ENCODE peak calls at places on chromosomes 2 and 18, in six cellular contexts. C is vagina, F is IMR-90, Z is transverse colon, X is prostate gland, K is H54. A is an unnamed sample.

GRCh38 chr2:795245-796041 is 118.2 kb upstream of the TMEM18 start:
- DNase-seq in C (peak), F (no peak), Z (no peak), X (no peak), K (no peak), A (no peak)

GRCh38 chr2:25964891-25965290 is 17.4 kb downstream of the KIF3C start:
- DNase-seq in C (no peak), F (no peak), Z (no peak), X (no peak), K (no peak), A (peak)

GRCh38 chr2:178452334-178452733 is 1.2 kb downstream of the PJVK start:
- DNase-seq in C (no peak), F (no peak), Z (no peak), X (no peak), K (no peak), A (no peak)

GRCh38 chr18:5380581-5380980 is 85.1 kb upstream of the ZBTB14 start:
- DNase-seq in C (no peak), F (no peak), Z (no peak), X (no peak), K (no peak), A (no peak)

GRCh38 chr2:9286553-9287399 is 80.2 kb downstream of the ASAP2 start:
- DNase-seq in C (no peak), F (peak), Z (no peak), X (no peak), K (no peak), A (no peak)

GRCh38 chr18:77147418-77147852 is 14.9 kb upstream of the MBP start:
- DNase-seq in C (no peak), F (peak), Z (no peak), X (no peak), K (no peak), A (no peak)

GRCh38 chr2:164840930-164841718 is 499 bp downstream of the COBLL1 start:
- DNase-seq in C (no peak), F (peak), Z (peak), X (peak), K (peak), A (peak)

GRCh38 chr2:216274194-216274593 is 98.1 kb downstream of the MARCHF4 start:
- DNase-seq in C (no peak), F (peak), Z (no peak), X (no peak), K (peak), A (no peak)

GRCh38 chr2:21043744-21044532 is at the start of gene APOB:
- DNase-seq in C (no peak), F (no peak), Z (peak), X (no peak), K (no peak), A (no peak)

GRCh38 chr2:68245672-68246071 is 6.7 kb downstream of the PPP3R1 start:
- DNase-seq in C (no peak), F (no peak), Z (no peak), X (no peak), K (no peak), A (no peak)

GRCh38 chr2:207772081-207772843 is 2.6 kb upstream of the FZD5 start:
- DNase-seq in C (no peak), F (no peak), Z (no peak), X (no peak), K (no peak), A (peak)

GRCh38 chr2:36967236-36967876 is 1.0 kb upstream of the STRN start:
- DNase-seq in C (no peak), F (no peak), Z (peak), X (peak), K (no peak), A (peak)

GRCh38 chr2:127508025-127508620 is 18.2 kb downstream of the IWS1 start:
- DNase-seq in C (no peak), F (peak), Z (no peak), X (no peak), K (no peak), A (no peak)

GRCh38 chr2:67619204-67619603 is 222.1 kb downstream of the ETAA1 start:
- DNase-seq in C (no peak), F (no peak), Z (no peak), X (no peak), K (no peak), A (no peak)

GRCh38 chr2:124978597-124978996 is 953.5 kb downstream of the CNTNAP5 start:
- DNase-seq in C (no peak), F (no peak), Z (no peak), X (no peak), K (no peak), A (no peak)

GRCh38 chr2:224369028-224369632 is 32.8 kb downstream of the FAM124B start:
- DNase-seq in C (no peak), F (peak), Z (no peak), X (no peak), K (peak), A (peak)

GRCh38 chr2:174339971-174340399 is 5.2 kb downstream of the SP9 start:
- DNase-seq in C (no peak), F (no peak), Z (no peak), X (no peak), K (no peak), A (peak)

GRCh38 chr2:19648583-19648982 is 253.2 kb downstream of the TTC32 start:
- DNase-seq in C (no peak), F (peak), Z (no peak), X (no peak), K (peak), A (no peak)

GRCh38 chr2:128347701-128348504 is 29.2 kb upstream of the HS6ST1 start:
- DNase-seq in C (no peak), F (peak), Z (peak), X (peak), K (no peak), A (no peak)

GRCh38 chr2:20467789-20468548 is 21.1 kb downstream of the RHOB start:
- DNase-seq in C (peak), F (no peak), Z (no peak), X (no peak), K (no peak), A (no peak)

GRCh38 chr2:47056875-47057731 is 98.0 kb downstream of the STPG4 start:
- DNase-seq in C (no peak), F (no peak), Z (peak), X (no peak), K (no peak), A (no peak)

GRCh38 chr2:169839954-169840746 is 12.9 kb downstream of the UBR3 start:
- DNase-seq in C (no peak), F (peak), Z (no peak), X (no peak), K (no peak), A (peak)

GRCh38 chr18:31049189-31049588 is 6.6 kb upstream of the DSC3 start:
- DNase-seq in C (no peak), F (no peak), Z (no peak), X (no peak), K (no peak), A (peak)

GRCh38 chr2:128986026-128986720 is 667.5 kb upstream of the HS6ST1 start:
- DNase-seq in C (no peak), F (no peak), Z (no peak), X (peak), K (no peak), A (no peak)

GRCh38 chr2:188966079-188966571 is 8.0 kb upstream of the COL3A1 start:
- DNase-seq in C (no peak), F (no peak), Z (no peak), X (no peak), K (no peak), A (no peak)

GRCh38 chr2:214232266-214232665 is 178.6 kb upstream of the VWC2L start:
- DNase-seq in C (no peak), F (peak), Z (no peak), X (no peak), K (no peak), A (no peak)

GRCh38 chr2:45218931-45219339 is 209.7 kb upstream of the SIX2 start:
- DNase-seq in C (no peak), F (no peak), Z (no peak), X (peak), K (no peak), A (no peak)

GRCh38 chr2:70902579-70902978 is 33.1 kb upstream of the ATP6V1B1 start:
- DNase-seq in C (no peak), F (no peak), Z (no peak), X (no peak), K (no peak), A (no peak)

GRCh38 chr18:8326763-8327394 is 282.4 kb upstream of the RAB12 start:
- DNase-seq in C (no peak), F (no peak), Z (no peak), X (no peak), K (no peak), A (no peak)

GRCh38 chr2:156539086-156539485 is 102.9 kb downstream of the GPD2 start:
- DNase-seq in C (no peak), F (no peak), Z (no peak), X (no peak), K (no peak), A (no peak)

GRCh38 chr2:156537147-156537546 is 101.0 kb downstream of the GPD2 start:
- DNase-seq in C (no peak), F (peak), Z (no peak), X (no peak), K (no peak), A (no peak)

GRCh38 chr2:156536534-156536933 is 100.4 kb downstream of the GPD2 start:
- DNase-seq in C (no peak), F (no peak), Z (no peak), X (no peak), K (no peak), A (no peak)

GRCh38 chr2:156540706-156541105 is 104.5 kb downstream of the GPD2 start:
- DNase-seq in C (no peak), F (peak), Z (no peak), X (no peak), K (no peak), A (no peak)

DNA sequence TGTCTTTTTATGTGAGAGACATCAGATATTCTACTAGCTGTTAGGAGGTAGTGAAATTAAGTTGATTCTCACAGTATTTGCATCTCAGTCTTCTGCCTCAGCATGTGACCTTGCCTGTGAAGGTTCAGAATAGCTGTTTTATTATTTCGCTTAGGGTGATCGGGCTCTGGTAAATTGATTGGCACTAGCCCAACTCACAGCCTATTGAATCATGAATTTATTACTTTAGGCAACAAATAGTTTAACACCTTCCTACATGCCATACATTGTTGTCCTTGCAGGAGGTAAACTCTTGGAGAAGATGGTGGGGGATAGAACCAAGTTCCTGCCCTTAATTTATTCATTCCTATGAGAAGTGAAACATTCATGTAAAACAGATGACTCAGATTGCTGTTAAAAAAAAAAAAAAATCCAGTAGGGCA is 101.9 kb downstream of the GPD2 start:
- DNase-seq in C (no peak), F (peak), Z (no peak), X (no peak), K (no peak), A (no peak)
- TF ChIP-seq POLR2A in C (no peak), F (no peak), Z (no peak), X (no peak), K (no peak), A (no peak)

DNA sequence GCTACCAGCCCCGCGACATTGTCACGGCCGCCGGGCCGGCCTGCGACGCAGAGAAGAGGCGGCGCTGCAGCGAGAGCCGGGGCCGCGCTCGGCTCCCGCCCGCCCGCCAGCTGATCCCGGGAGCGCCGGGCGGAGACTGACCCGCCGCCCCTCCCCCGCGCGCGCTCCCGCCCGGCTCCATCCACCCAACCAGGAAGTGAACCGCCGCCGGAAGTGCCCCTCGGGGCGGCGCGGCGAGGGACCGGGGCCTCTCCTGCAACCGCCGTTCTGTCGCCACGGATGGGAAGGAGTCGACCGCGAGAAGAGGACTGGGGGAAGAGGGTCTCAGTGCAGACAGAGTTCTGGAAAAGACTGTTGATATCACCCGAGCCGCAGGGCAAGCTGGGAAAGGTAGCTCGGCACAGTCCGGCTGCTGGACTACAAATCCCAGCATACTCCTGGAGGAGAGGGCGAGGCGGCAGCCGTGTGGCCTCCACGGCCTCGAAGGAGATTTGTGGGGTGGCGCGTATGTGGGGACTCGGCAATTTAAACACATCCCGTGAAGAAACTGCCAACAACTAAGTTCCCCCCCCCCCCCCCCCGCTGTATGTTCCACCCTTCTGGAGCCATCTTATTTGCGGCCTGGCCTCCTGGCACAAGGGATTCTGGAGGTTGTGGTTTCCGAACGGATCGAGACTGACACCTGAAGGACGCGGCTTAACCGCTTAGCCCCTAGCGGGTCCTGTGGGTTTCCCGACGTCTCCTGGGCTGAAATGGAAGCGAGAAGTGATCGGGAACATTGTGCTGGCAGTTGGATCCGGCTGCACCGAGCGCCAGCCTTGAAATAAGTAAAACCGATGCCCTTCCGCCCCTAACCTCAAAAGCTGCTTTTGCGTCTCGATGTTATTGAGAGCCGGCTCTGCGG is at the start of gene AAK1:
- DNase-seq in C (no peak), F (peak), Z (peak), X (peak), K (peak), A (peak)
- TF ChIP-seq POLR2A in C (no peak), F (peak), Z (peak), X (peak), K (peak), A (peak)

GRCh38 chr2:118090387-118091139 is 2.3 kb downstream of the INSIG2 start:
- DNase-seq in C (no peak), F (no peak), Z (no peak), X (no peak), K (no peak), A (no peak)

GRCh38 chr2:118091140-118091478 is 2.8 kb downstream of the INSIG2 start:
- DNase-seq in C (no peak), F (no peak), Z (no peak), X (no peak), K (no peak), A (no peak)

GRCh38 chr2:118089015-118089800 is 937 bp downstream of the INSIG2 start:
- DNase-seq in C (no peak), F (peak), Z (peak), X (peak), K (peak), A (peak)

GRCh38 chr2:118086024-118086633 is 2.1 kb upstream of the INSIG2 start:
- DNase-seq in C (no peak), F (no peak), Z (no peak), X (no peak), K (no peak), A (no peak)

DNA sequence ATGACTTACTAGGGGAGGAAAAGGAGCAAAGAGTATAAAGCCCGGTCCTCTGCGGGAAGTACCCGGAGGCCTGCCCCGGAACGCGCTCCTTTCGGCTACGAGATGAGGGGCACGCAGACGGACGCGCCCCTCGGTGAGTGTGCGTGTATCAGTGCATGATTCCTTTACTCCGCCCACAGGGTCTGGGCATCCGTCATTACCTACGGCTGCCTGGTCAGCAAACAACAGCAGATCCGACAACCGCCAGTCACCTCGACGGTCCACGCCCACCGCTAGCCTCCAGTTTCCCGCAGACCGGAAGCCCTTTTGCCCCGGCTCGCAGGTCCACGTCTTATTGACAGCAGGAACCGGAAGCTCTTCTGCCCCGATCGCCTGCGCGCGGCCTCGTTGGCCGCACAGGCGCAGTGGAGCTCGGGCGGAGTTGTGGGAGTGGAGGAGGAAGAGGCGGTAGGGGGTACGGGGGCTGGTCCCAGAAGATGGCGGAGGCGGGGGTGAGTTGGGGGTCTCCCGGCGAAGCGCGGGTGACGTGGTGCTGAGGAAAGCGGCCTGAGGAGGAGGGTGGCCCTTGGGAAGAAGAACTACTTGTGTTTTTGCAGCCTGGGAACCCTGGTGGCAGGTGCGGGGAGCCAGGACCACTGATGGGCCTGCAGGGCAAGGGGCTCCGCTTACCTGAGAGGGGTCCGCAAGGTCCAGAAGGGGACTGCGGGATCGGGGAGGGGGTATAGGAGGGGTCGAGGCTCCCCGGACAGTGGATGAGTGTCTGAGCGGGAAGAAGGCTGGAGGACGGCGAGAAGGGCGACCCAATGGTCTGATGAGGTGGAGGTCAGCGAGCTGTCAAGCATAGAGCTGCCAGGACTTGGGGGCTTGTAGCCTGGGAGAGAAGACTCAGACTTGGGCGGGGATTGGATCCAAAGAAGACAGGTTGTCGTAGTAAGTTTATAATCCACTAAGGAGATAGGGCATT is at the start of gene INSIG2:
- DNase-seq in C (peak), F (peak), Z (peak), X (peak), K (peak), A (peak)
- TF ChIP-seq POLR2A in C (no peak), F (no peak), Z (peak), X (peak), K (peak), A (peak)

DNA sequence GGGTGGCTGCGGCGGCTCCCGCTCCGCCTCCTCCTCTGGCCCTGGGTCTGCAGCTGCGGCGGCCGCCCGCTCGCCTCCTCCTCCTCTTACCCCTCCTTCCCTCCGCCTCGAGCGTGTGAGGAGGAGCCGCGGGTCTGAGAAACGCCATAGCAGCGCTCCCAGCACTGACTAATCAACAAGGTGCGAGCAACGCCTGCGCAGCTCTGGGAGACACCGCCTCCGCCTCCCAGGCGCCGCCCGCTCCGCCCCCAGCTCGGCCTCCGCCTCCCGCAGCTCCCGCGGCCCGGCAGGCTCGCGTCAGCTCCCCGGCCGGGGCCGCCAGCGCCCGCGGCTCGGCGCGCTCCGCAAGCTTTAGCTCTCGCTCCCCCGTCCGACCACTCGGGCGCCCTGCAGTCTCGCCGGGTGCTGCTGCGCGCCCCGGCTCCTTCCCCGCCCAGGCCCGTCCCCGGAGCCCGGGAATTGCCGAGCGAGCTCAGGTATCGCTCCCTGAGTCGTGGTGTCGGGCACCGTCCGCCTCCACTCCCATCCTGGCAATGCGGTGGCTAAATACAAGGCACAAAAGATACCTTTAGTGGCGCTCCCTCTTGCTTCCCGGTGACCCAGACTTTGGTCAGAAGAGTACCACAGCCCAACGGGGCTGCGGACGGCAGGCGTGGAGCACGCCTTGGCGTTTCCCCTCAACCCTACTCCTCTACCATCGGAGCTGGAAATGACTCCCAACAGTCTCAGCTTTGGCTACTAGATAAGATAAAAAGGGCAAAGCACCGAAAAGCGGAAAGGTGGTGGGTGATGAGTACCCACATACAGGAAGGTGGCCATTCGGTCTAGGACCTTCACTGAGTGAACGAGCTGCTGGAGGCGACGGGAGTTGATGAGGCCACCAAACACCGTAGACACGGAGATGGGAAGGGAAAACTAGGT is at the start of gene GAREM1:
- DNase-seq in C (no peak), F (peak), Z (peak), X (peak), K (peak), A (peak)
- TF ChIP-seq POLR2A in C (no peak), F (peak), Z (peak), X (peak), K (no peak), A (no peak)

DNA sequence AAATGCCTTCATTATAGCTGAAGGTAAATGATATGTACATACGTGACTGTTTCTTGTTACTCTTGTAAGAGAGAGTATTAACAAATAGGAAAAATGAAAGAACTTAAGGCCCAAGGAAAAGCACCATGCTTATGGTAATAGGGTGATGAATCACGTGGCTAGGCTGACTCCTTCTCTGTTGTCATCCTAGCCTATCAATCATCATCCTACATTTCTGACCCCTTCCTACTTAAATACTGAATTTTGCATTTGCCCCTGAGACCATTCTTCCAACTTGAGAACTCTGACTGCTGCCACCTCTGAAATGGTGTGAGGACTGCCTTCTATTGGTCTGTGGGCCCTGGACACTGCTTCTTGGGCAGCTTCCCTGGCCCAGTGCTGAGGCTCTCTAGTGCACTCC is 28.9 kb downstream of the EFEMP1 start:
- DNase-seq in C (no peak), F (no peak), Z (no peak), X (no peak), K (no peak), A (no peak)
- TF ChIP-seq POLR2A in C (no peak), F (no peak), Z (no peak), X (no peak), K (no peak), A (no peak)